ENCODE peak calls at places on chromosomes 7 and 10, in seven cellular contexts. Y is Panc1; F is cardiac muscle cell; D is HAP-1; I is adrenal gland; A is CD4-positive, CD25-positive, alpha-beta regulatory T cell; B is mesendoderm. Q is an unnamed sample.

GRCh38 chr7:45680776-45681175 is 106.6 kb downstream of the ADCY1 start:
- DNase-seq in Y (no peak), F (no peak), D (no peak), I (no peak), A (no peak), B (no peak), Q (no peak)

GRCh38 chr7:122886357-122887081 is at the start of gene CADPS2:
- DNase-seq in Y (no peak), F (peak; percentile 85), D (peak; percentile 68), I (peak; percentile 96), A (peak; percentile 11), B (peak; percentile 90), Q (peak; percentile 96)

GRCh38 chr10:79445217-79445707 is at the start of gene ZCCHC24:
- DNase-seq in Y (no peak), F (no peak), D (peak; percentile 65), I (peak; percentile 70), A (peak; percentile 50), B (peak; percentile 75), Q (no peak)

GRCh38 chr10:98097611-98098010 is 36.8 kb upstream of the R3HCC1L start:
- DNase-seq in Y (no peak), F (no peak), D (peak; percentile 22), I (no peak), A (no peak), B (peak; percentile 10), Q (no peak)

GRCh38 chr10:104501864-104502579 is 139.1 kb upstream of the SORCS3 start:
- DNase-seq in Y (no peak), F (no peak), D (no peak), I (no peak), A (no peak), B (no peak), Q (no peak)

GRCh38 chr7:33062782-33063443 is 337 bp upstream of the NT5C3A start:
- DNase-seq in Y (peak; percentile 81), F (peak; percentile 95), D (peak; percentile 96), I (peak; percentile 95), A (peak; percentile 97), B (peak; percentile 98), Q (peak; percentile 98)

GRCh38 chr7:7177044-7177517 is 5.3 kb upstream of the C1GALT1 start:
- DNase-seq in Y (peak; percentile 94), F (no peak), D (no peak), I (no peak), A (no peak), B (peak; percentile 92), Q (no peak)

GRCh38 chr7:1961776-1962276 is 270.9 kb downstream of the MAD1L1 start:
- DNase-seq in Y (no peak), F (no peak), D (no peak), I (no peak), A (peak; percentile 59), B (no peak), Q (no peak)

GRCh38 chr7:131072505-131073091 is 255.1 kb upstream of the MKLN1 start:
- DNase-seq in Y (no peak), F (peak; percentile 56), D (peak; percentile 38), I (no peak), A (no peak), B (peak; percentile 97), Q (peak; percentile 85)

GRCh38 chr10:132162021-132162531 is 24.7 kb upstream of the DPYSL4 start:
- DNase-seq in Y (no peak), F (peak; percentile 55), D (no peak), I (no peak), A (peak; percentile 23), B (no peak), Q (no peak)

GRCh38 chr10:4541292-4541691 is 284.7 kb upstream of the AKR1E2 start:
- DNase-seq in Y (peak; percentile 7), F (no peak), D (no peak), I (no peak), A (no peak), B (peak; percentile 3), Q (no peak)

GRCh38 chr7:113730309-113730955 is 188.4 kb downstream of the PPP1R3A start:
- DNase-seq in Y (no peak), F (no peak), D (no peak), I (no peak), A (no peak), B (no peak), Q (no peak)

GRCh38 chr7:139034855-139035587 is 821 bp downstream of the ZC3HAV1L start:
- DNase-seq in Y (no peak), F (no peak), D (peak; percentile 44), I (peak; percentile 45), A (peak; percentile 37), B (peak; percentile 28), Q (peak; percentile 62)

GRCh38 chr10:126702181-126702580 is 31.7 kb upstream of the C10orf90 start:
- DNase-seq in Y (no peak), F (no peak), D (no peak), I (no peak), A (no peak), B (peak; percentile 12), Q (no peak)

GRCh38 chr7:40870108-40870507 is 735.3 kb downstream of the SUGCT start:
- DNase-seq in Y (no peak), F (no peak), D (no peak), I (no peak), A (no peak), B (peak; percentile 77), Q (no peak)

GRCh38 chr10:15348579-15348978 is 22.5 kb downstream of the FAM171A1 start:
- DNase-seq in Y (no peak), F (no peak), D (no peak), I (no peak), A (no peak), B (no peak), Q (no peak)
- H3K4me3 ChIP-seq in Y (no peak overlapping the region), F (no peak overlapping the region), D (no peak overlapping the region), I (no peak overlapping the region), A (no peak overlapping the region), B (no peak overlapping the region), Q (no peak overlapping the region)

GRCh38 chr10:44976352-44977198 is 2.0 kb downstream of the DEPP1 start:
- DNase-seq in Y (no peak), F (no peak), D (no peak), I (no peak), A (no peak), B (no peak), Q (no peak)

GRCh38 chr10:44973323-44974081 is 5.1 kb downstream of the DEPP1 start:
- DNase-seq in Y (no peak), F (no peak), D (peak; percentile 39), I (no peak), A (no peak), B (peak; percentile 49), Q (no peak)

GRCh38 chr10:44975487-44976331 is 2.9 kb downstream of the DEPP1 start:
- DNase-seq in Y (no peak), F (peak; percentile 84), D (peak; percentile 82), I (no peak), A (no peak), B (peak; percentile 90), Q (peak; percentile 50)

GRCh38 chr10:44974082-44974627 is 4.5 kb downstream of the DEPP1 start:
- DNase-seq in Y (no peak), F (no peak), D (no peak), I (no peak), A (no peak), B (no peak), Q (no peak)

DNA sequence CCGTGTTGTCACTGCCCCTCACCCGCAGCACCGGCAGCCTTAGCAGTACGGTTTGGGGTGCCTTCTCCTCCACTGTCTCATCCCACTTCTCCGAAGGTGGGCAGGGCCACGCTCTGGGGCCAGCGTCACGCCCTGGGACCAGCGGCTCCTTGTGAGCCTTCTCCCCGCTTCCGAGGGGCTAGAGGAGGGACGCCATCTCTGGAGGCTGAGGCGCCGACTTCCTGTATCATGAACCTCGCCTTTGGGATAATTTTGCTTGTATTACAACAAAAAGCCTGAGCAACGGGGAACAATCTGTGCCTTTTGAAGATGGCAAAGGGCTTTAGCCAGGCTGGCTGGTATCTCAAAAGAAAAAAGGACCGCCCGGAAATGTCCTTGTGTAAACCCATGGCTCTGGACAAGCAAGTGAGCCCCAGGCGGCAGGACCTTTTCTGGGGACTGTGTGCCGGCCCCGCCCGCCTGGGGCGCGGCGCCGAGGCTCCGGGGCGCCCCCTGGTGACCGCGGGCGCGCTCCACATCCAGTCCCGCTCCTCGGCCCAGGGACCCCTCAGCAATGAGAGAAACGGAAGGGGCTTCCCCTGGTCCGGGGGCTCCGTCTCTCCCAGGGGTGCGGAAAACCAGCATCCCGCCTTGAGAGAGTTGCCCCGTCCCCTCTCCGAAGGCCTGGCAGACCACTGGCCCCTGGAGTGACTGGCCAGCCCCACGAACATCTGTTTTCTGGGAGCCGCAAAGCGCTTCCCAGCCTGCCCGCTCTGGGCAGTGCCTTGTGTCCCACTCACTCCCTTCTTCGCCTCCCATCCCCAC is 3.8 kb downstream of the DEPP1 start:
- DNase-seq in Y (no peak), F (peak; percentile 70), D (peak; percentile 74), I (peak; percentile 73), A (peak; percentile 56), B (peak; percentile 78), Q (peak; percentile 68)
- H3K4me1 ChIP-seq in Y (peaks cover 57% of the 10 kb centered on the region), F (peaks cover 54% of the 10 kb centered on the region), D (peaks cover 40% of the 10 kb centered on the region), I (peaks cover 54% of the 10 kb centered on the region), A (peaks cover 10% of the 10 kb centered on the region), B (peaks cover 17% of the 10 kb centered on the region), Q (peaks cover 31% of the 10 kb centered on the region)

GRCh38 chr7:66153691-66154090 is 39.0 kb downstream of the CRCP start:
- DNase-seq in Y (no peak), F (no peak), D (no peak), I (no peak), A (no peak), B (no peak), Q (no peak)

GRCh38 chr7:66145404-66145843 is 30.8 kb downstream of the CRCP start:
- DNase-seq in Y (no peak), F (peak; percentile 29), D (no peak), I (no peak), A (no peak), B (no peak), Q (no peak)

GRCh38 chr7:66152538-66153191 is 38.0 kb downstream of the CRCP start:
- DNase-seq in Y (no peak), F (peak; percentile 81), D (peak; percentile 16), I (no peak), A (no peak), B (peak; percentile 22), Q (no peak)

GRCh38 chr7:66146701-66147100 is 32.1 kb downstream of the CRCP start:
- DNase-seq in Y (no peak), F (no peak), D (no peak), I (no peak), A (no peak), B (no peak), Q (peak; percentile 27)

GRCh38 chr7:66150471-66150870 is 35.8 kb downstream of the CRCP start:
- DNase-seq in Y (no peak), F (no peak), D (no peak), I (peak; percentile 92), A (peak; percentile 10), B (no peak), Q (no peak)
- H3K36me3 ChIP-seq in Y (peaks cover 5% of the 10 kb centered on the region), F (peaks cover 7% of the 10 kb centered on the region), D (peaks cover 55% of the 10 kb centered on the region), I (peaks cover 41% of the 10 kb centered on the region), A (peaks cover 57% of the 10 kb centered on the region), B (peaks cover 6% of the 10 kb centered on the region), Q (peaks cover 62% of the 10 kb centered on the region)

GRCh38 chr10:80988755-80989154 is 451.1 kb downstream of the SH2D4B start:
- DNase-seq in Y (no peak), F (no peak), D (no peak), I (no peak), A (no peak), B (no peak), Q (no peak)

GRCh38 chr10:80985105-80985504 is 447.4 kb downstream of the SH2D4B start:
- DNase-seq in Y (no peak), F (no peak), D (no peak), I (no peak), A (no peak), B (no peak), Q (no peak)

DNA sequence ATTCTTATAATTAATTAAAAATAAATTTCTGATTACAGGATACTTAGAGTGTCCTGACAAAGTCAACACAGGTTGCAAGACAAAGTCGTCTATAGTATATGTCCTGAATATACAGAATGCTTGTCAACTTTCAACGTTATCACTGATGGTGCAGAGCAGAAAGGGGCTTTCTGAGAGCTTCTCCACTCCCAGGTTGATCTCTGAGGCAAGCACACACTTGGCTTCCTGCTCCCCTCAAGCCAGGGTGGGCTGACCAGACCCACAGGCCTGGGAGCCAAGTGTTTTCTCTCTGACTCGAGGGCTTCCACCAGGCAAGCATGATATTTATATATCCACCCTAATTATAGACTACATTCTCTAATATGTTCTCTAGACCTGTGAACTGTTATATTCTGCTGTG is 448.9 kb downstream of the SH2D4B start:
- DNase-seq in Y (no peak), F (no peak), D (no peak), I (no peak), A (no peak), B (no peak), Q (no peak)
- H3K4me3 ChIP-seq in Y (no peak overlapping the region), F (no peak overlapping the region), D (no peak overlapping the region), I (no peak overlapping the region), A (no peak overlapping the region), B (no peak overlapping the region), Q (no peak overlapping the region)

Q was measured in A673.